ENCODE peak calls at places on chromosomes 2 and 18, in seven cellular contexts. T is GF-D8; Z is aorta; X is HL-60; A is naive thymus-derived CD4-positive, alpha-beta T cell; D is BJ; E is T-helper 17 cell. C is an unnamed sample.

GRCh38 chr18:8870528-8870927 is 165.2 kb downstream of the MTCL1 start:
- DNase-seq in T (no peak), Z (no peak), X (no peak), A (no peak), D (no peak), E (no peak), C (no peak)

GRCh38 chr18:50203801-50204604 is 9.1 kb upstream of the MYO5B start:
- DNase-seq in T (no peak), Z (peak), X (no peak), A (no peak), D (no peak), E (no peak), C (no peak)

GRCh38 chr2:187917535-187917934 is 363.3 kb upstream of the TFPI start:
- DNase-seq in T (no peak), Z (no peak), X (no peak), A (no peak), D (peak), E (no peak), C (no peak)

GRCh38 chr2:130390460-130391057 is 34.7 kb downstream of the PTPN18 start:
- DNase-seq in T (no peak), Z (peak), X (no peak), A (no peak), D (no peak), E (no peak), C (peak)

GRCh38 chr2:61948661-61949457 is 43.4 kb downstream of the COMMD1 start:
- DNase-seq in T (no peak), Z (no peak), X (no peak), A (no peak), D (no peak), E (no peak), C (no peak)

GRCh38 chr18:42052137-42052708 is 97.2 kb downstream of the PIK3C3 start:
- DNase-seq in T (no peak), Z (no peak), X (no peak), A (no peak), D (no peak), E (no peak), C (no peak)

GRCh38 chr2:48398285-48399135 is 131.4 kb upstream of the STON1 start:
- DNase-seq in T (no peak), Z (no peak), X (no peak), A (no peak), D (no peak), E (no peak), C (no peak)

GRCh38 chr18:28013064-28013463 is 163.9 kb downstream of the CDH2 start:
- DNase-seq in T (no peak), Z (no peak), X (no peak), A (no peak), D (no peak), E (no peak), C (no peak)

C was measured in Right ventricle myocardium superior.